ENCODE peak calls at places on chromosomes 7 and 10, in five cellular contexts. One of them, this sample, is unnamed.

GRCh38 chr7:71829499-71829898 is 582.6 kb downstream of the CALN1 start:
- DNase-seq in left ventricle myocardium inferior: no peak
- DNase-seq in lower lobe of right lung: no peak
- DNase-seq in BE2C: no peak
- DNase-seq in epithelial cell of esophagus: no peak
- DNase-seq in this sample: no peak

GRCh38 chr10:6171891-6172354 is 30.8 kb upstream of the PFKFB3 start:
- DNase-seq in epithelial cell of esophagus: peak; percentile 22
- DNase-seq in left ventricle myocardium inferior: peak; percentile 61
- DNase-seq in lower lobe of right lung: no peak
- DNase-seq in BE2C: no peak
- DNase-seq in this sample: peak; percentile 91

GRCh38 chr7:148670807-148671206 is 27.9 kb upstream of the CUL1 start:
- DNase-seq in lower lobe of right lung: no peak
- DNase-seq in BE2C: no peak
- DNase-seq in epithelial cell of esophagus: no peak
- DNase-seq in left ventricle myocardium inferior: no peak
- DNase-seq in this sample: no peak

GRCh38 chr7:108385834-108386422 is 70.3 kb downstream of the NRCAM start:
- DNase-seq in left ventricle myocardium inferior: no peak
- DNase-seq in BE2C: no peak
- DNase-seq in epithelial cell of esophagus: no peak
- DNase-seq in lower lobe of right lung: no peak
- DNase-seq in this sample: no peak

GRCh38 chr10:75434292-75434691 is 2.9 kb downstream of the LRMDA start:
- DNase-seq in lower lobe of right lung: no peak
- DNase-seq in BE2C: no peak
- DNase-seq in epithelial cell of esophagus: peak; percentile 47
- DNase-seq in left ventricle myocardium inferior: no peak
- DNase-seq in this sample: no peak

GRCh38 chr10:70893227-70894006 is 5.1 kb upstream of the PCBD1 start:
- DNase-seq in lower lobe of right lung: no peak
- DNase-seq in BE2C: no peak
- DNase-seq in epithelial cell of esophagus: no peak
- DNase-seq in left ventricle myocardium inferior: no peak
- DNase-seq in this sample: no peak

GRCh38 chr10:8280946-8281345 is 226.5 kb downstream of the GATA3 start:
- DNase-seq in lower lobe of right lung: no peak
- DNase-seq in left ventricle myocardium inferior: no peak
- DNase-seq in BE2C: no peak
- DNase-seq in epithelial cell of esophagus: no peak
- DNase-seq in this sample: no peak

GRCh38 chr7:21169667-21170605 is 257.9 kb upstream of the SP4 start:
- DNase-seq in epithelial cell of esophagus: peak; percentile 68
- DNase-seq in BE2C: no peak
- DNase-seq in left ventricle myocardium inferior: no peak
- DNase-seq in lower lobe of right lung: no peak
- DNase-seq in this sample: no peak

GRCh38 chr10:96578022-96578421 is 8.8 kb downstream of the TM9SF3 start:
- DNase-seq in epithelial cell of esophagus: no peak
- DNase-seq in BE2C: no peak
- DNase-seq in left ventricle myocardium inferior: no peak
- DNase-seq in lower lobe of right lung: no peak
- DNase-seq in this sample: no peak

GRCh38 chr10:71634531-71635164 is 84.9 kb downstream of the C10orf105 start:
- DNase-seq in left ventricle myocardium inferior: peak; percentile 68
- DNase-seq in epithelial cell of esophagus: no peak
- DNase-seq in lower lobe of right lung: no peak
- DNase-seq in BE2C: no peak
- DNase-seq in this sample: no peak

GRCh38 chr10:48614481-48615383 is 9.9 kb upstream of the ARHGAP22 start:
- DNase-seq in left ventricle myocardium inferior: no peak
- DNase-seq in epithelial cell of esophagus: no peak
- DNase-seq in BE2C: no peak
- DNase-seq in lower lobe of right lung: no peak
- DNase-seq in this sample: peak; percentile 85

GRCh38 chr10:32378371-32379301 is 31.7 kb upstream of the EPC1 start:
- DNase-seq in BE2C: peak; percentile 89
- DNase-seq in lower lobe of right lung: peak; percentile 95
- DNase-seq in epithelial cell of esophagus: peak; percentile 86
- DNase-seq in left ventricle myocardium inferior: peak; percentile 95
- DNase-seq in this sample: peak; percentile 85

GRCh38 chr10:86635402-86635801 is 18.9 kb upstream of the OPN4 start:
- DNase-seq in BE2C: no peak
- DNase-seq in left ventricle myocardium inferior: no peak
- DNase-seq in lower lobe of right lung: no peak
- DNase-seq in epithelial cell of esophagus: peak; percentile 81
- DNase-seq in this sample: peak; percentile 90

GRCh38 chr7:5677538-5678294 is 103.7 kb downstream of the RNF216 start:
- DNase-seq in lower lobe of right lung: peak; percentile 68
- DNase-seq in epithelial cell of esophagus: peak; percentile 78
- DNase-seq in BE2C: peak; percentile 77
- DNase-seq in left ventricle myocardium inferior: peak; percentile 73
- DNase-seq in this sample: peak; percentile 67

GRCh38 chr7:90879924-90880323 is 283.8 kb downstream of the CDK14 start:
- DNase-seq in BE2C: no peak
- DNase-seq in lower lobe of right lung: no peak
- DNase-seq in left ventricle myocardium inferior: peak; percentile 40
- DNase-seq in epithelial cell of esophagus: no peak
- DNase-seq in this sample: no peak

GRCh38 chr7:76225379-76225778 is 23.7 kb downstream of the SRRM3 start:
- DNase-seq in left ventricle myocardium inferior: no peak
- DNase-seq in epithelial cell of esophagus: peak; percentile 48
- DNase-seq in BE2C: no peak
- DNase-seq in lower lobe of right lung: no peak
- DNase-seq in this sample: no peak

GRCh38 chr7:106757846-106758245 is 96.9 kb upstream of the CCDC71L start:
- DNase-seq in BE2C: peak; percentile 46
- DNase-seq in left ventricle myocardium inferior: peak; percentile 27
- DNase-seq in epithelial cell of esophagus: peak; percentile 38
- DNase-seq in lower lobe of right lung: no peak
- DNase-seq in this sample: no peak

GRCh38 chr7:1995426-1995825 is 237.3 kb downstream of the MAD1L1 start:
- DNase-seq in BE2C: no peak
- DNase-seq in epithelial cell of esophagus: no peak
- DNase-seq in left ventricle myocardium inferior: no peak
- DNase-seq in lower lobe of right lung: no peak
- DNase-seq in this sample: no peak

GRCh38 chr7:65798111-65799075 is 74.5 kb upstream of the VKORC1L1 start:
- DNase-seq in left ventricle myocardium inferior: no peak
- DNase-seq in BE2C: no peak
- DNase-seq in epithelial cell of esophagus: peak; percentile 65
- DNase-seq in lower lobe of right lung: no peak
- DNase-seq in this sample: peak; percentile 73

GRCh38 chr7:55366461-55367138 is 1.5 kb downstream of the LANCL2 start:
- DNase-seq in lower lobe of right lung: no peak
- DNase-seq in left ventricle myocardium inferior: no peak
- DNase-seq in BE2C: peak; percentile 19
- DNase-seq in epithelial cell of esophagus: peak; percentile 24
- DNase-seq in this sample: no peak

GRCh38 chr10:72261323-72262018 is 12.3 kb upstream of the DDIT4 start:
- DNase-seq in BE2C: peak; percentile 53
- DNase-seq in lower lobe of right lung: no peak
- DNase-seq in epithelial cell of esophagus: peak; percentile 71
- DNase-seq in left ventricle myocardium inferior: no peak
- DNase-seq in this sample: no peak

GRCh38 chr10:29540016-29540415 is 94.8 kb downstream of the SVIL start:
- DNase-seq in lower lobe of right lung: no peak
- DNase-seq in BE2C: no peak
- DNase-seq in left ventricle myocardium inferior: no peak
- DNase-seq in epithelial cell of esophagus: no peak
- DNase-seq in this sample: no peak

GRCh38 chr7:148242271-148242801 is 348.2 kb upstream of the C7orf33 start:
- DNase-seq in lower lobe of right lung: no peak
- DNase-seq in epithelial cell of esophagus: peak; percentile 76
- DNase-seq in left ventricle myocardium inferior: no peak
- DNase-seq in BE2C: peak; percentile 27
- DNase-seq in this sample: peak; percentile 31

GRCh38 chr7:151503902-151504714 is 15.6 kb downstream of the RHEB start:
- DNase-seq in BE2C: no peak
- DNase-seq in epithelial cell of esophagus: peak; percentile 88
- DNase-seq in lower lobe of right lung: no peak
- DNase-seq in left ventricle myocardium inferior: no peak
- DNase-seq in this sample: peak; percentile 85

GRCh38 chr7:80385512-80385911 is 126.4 kb downstream of the GNAT3 start:
- DNase-seq in BE2C: no peak
- DNase-seq in epithelial cell of esophagus: no peak
- DNase-seq in lower lobe of right lung: no peak
- DNase-seq in left ventricle myocardium inferior: no peak
- DNase-seq in this sample: no peak

GRCh38 chr10:102645388-102645740 is 1.1 kb downstream of the TRIM8 start:
- DNase-seq in epithelial cell of esophagus: peak; percentile 66
- DNase-seq in left ventricle myocardium inferior: peak; percentile 80
- DNase-seq in lower lobe of right lung: peak; percentile 89
- DNase-seq in BE2C: no peak
- DNase-seq in this sample: peak; percentile 74

GRCh38 chr10:48973065-48973464 is 33.4 kb upstream of the LRRC18 start:
- DNase-seq in epithelial cell of esophagus: no peak
- DNase-seq in lower lobe of right lung: no peak
- DNase-seq in BE2C: no peak
- DNase-seq in left ventricle myocardium inferior: no peak
- DNase-seq in this sample: no peak

GRCh38 chr7:41007351-41007751 is 695.5 kb downstream of the INHBA start:
- DNase-seq in BE2C: no peak
- DNase-seq in epithelial cell of esophagus: peak; percentile 6
- DNase-seq in left ventricle myocardium inferior: no peak
- DNase-seq in lower lobe of right lung: no peak
- DNase-seq in this sample: no peak

GRCh38 chr7:153090209-153090608 is 330.7 kb downstream of the ACTR3B start:
- DNase-seq in epithelial cell of esophagus: no peak
- DNase-seq in BE2C: no peak
- DNase-seq in left ventricle myocardium inferior: no peak
- DNase-seq in lower lobe of right lung: no peak
- DNase-seq in this sample: no peak

GRCh38 chr7:721619-722248 is 4.8 kb upstream of the DNAAF5 start:
- DNase-seq in BE2C: no peak
- DNase-seq in left ventricle myocardium inferior: no peak
- DNase-seq in lower lobe of right lung: no peak
- DNase-seq in epithelial cell of esophagus: no peak
- DNase-seq in this sample: no peak

GRCh38 chr10:63986536-63986935 is 465.3 kb downstream of the REEP3 start:
- DNase-seq in lower lobe of right lung: no peak
- DNase-seq in BE2C: no peak
- DNase-seq in left ventricle myocardium inferior: no peak
- DNase-seq in epithelial cell of esophagus: no peak
- DNase-seq in this sample: no peak

GRCh38 chr10:61899663-61899996 is 1.9 kb upstream of the ARID5B start:
- DNase-seq in epithelial cell of esophagus: no peak
- DNase-seq in left ventricle myocardium inferior: no peak
- DNase-seq in lower lobe of right lung: no peak
- DNase-seq in BE2C: no peak
- DNase-seq in this sample: no peak

GRCh38 chr10:110859947-110860376 is 11.8 kb upstream of the PDCD4 start:
- DNase-seq in epithelial cell of esophagus: no peak
- DNase-seq in left ventricle myocardium inferior: no peak
- DNase-seq in BE2C: no peak
- DNase-seq in lower lobe of right lung: no peak
- DNase-seq in this sample: peak; percentile 70

GRCh38 chr7:28037220-28038010 is 143.2 kb downstream of the JAZF1 start:
- DNase-seq in epithelial cell of esophagus: peak; percentile 93
- DNase-seq in lower lobe of right lung: no peak
- DNase-seq in left ventricle myocardium inferior: no peak
- DNase-seq in BE2C: peak; percentile 24
- DNase-seq in this sample: peak; percentile 99

GRCh38 chr10:29392376-29393021 is 103.6 kb downstream of the LYZL1 start:
- DNase-seq in lower lobe of right lung: no peak
- DNase-seq in left ventricle myocardium inferior: no peak
- DNase-seq in epithelial cell of esophagus: peak; percentile 51
- DNase-seq in BE2C: peak; percentile 59
- DNase-seq in this sample: peak; percentile 18

GRCh38 chr7:44182827-44183226 is 6.4 kb downstream of the GCK start:
- DNase-seq in lower lobe of right lung: no peak
- DNase-seq in left ventricle myocardium inferior: no peak
- DNase-seq in BE2C: no peak
- DNase-seq in epithelial cell of esophagus: no peak
- DNase-seq in this sample: no peak

GRCh38 chr7:44184221-44184873 is 4.9 kb downstream of the GCK start:
- DNase-seq in epithelial cell of esophagus: peak; percentile 95
- DNase-seq in left ventricle myocardium inferior: no peak
- DNase-seq in BE2C: no peak
- DNase-seq in lower lobe of right lung: no peak
- DNase-seq in this sample: peak; percentile 78

GRCh38 chr7:44184874-44185446 is 4.3 kb downstream of the GCK start:
- DNase-seq in BE2C: no peak
- DNase-seq in left ventricle myocardium inferior: no peak
- DNase-seq in lower lobe of right lung: no peak
- DNase-seq in epithelial cell of esophagus: no peak
- DNase-seq in this sample: no peak

GRCh38 chr7:44185729-44186128 is 3.5 kb downstream of the GCK start:
- DNase-seq in left ventricle myocardium inferior: no peak
- DNase-seq in epithelial cell of esophagus: no peak
- DNase-seq in BE2C: no peak
- DNase-seq in lower lobe of right lung: no peak
- DNase-seq in this sample: no peak

DNA sequence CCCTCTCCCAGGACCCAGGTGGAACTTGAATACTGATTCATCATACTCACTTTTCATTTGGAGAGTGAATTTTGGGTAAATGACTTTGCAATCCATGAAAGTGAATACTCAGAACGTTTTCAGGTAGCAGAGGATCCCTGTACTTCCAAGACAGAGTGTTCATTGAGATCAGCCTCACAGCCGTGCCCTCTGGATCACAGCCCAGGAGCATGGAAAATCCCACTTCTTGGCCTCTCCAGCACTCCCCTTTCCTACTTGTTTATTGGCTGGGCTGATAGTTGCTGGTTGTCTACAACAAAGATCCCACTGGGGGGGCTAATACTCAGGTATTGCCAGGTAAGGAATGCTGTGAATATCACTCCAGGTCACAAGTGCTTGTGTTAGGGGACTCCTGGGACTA is 5.9 kb downstream of the GCK start:
- DNase-seq in lower lobe of right lung: no peak
- DNase-seq in left ventricle myocardium inferior: no peak
- DNase-seq in epithelial cell of esophagus: no peak
- DNase-seq in BE2C: no peak
- DNase-seq in this sample: no peak
- TF ChIP-seq CTCF in lower lobe of right lung: no peak
- TF ChIP-seq CTCF in left ventricle myocardium inferior: no peak
- TF ChIP-seq CTCF in epithelial cell of esophagus: no peak
- TF ChIP-seq CTCF in BE2C: no peak
- TF ChIP-seq CTCF in this sample: no peak

GRCh38 chr10:100683004-100683403 is 62.4 kb upstream of the PAX2 start:
- DNase-seq in epithelial cell of esophagus: no peak
- DNase-seq in BE2C: no peak
- DNase-seq in lower lobe of right lung: no peak
- DNase-seq in left ventricle myocardium inferior: no peak
- DNase-seq in this sample: no peak
- TF ChIP-seq CTCF in epithelial cell of esophagus: no peak
- TF ChIP-seq CTCF in BE2C: no peak
- TF ChIP-seq CTCF in lower lobe of right lung: no peak
- TF ChIP-seq CTCF in left ventricle myocardium inferior: no peak
- TF ChIP-seq CTCF in this sample: no peak

GRCh38 chr7:115637123-115637522 is 393.4 kb downstream of the TFEC start:
- DNase-seq in lower lobe of right lung: no peak
- DNase-seq in epithelial cell of esophagus: no peak
- DNase-seq in left ventricle myocardium inferior: no peak
- DNase-seq in BE2C: no peak
- DNase-seq in this sample: no peak
- TF ChIP-seq CTCF in lower lobe of right lung: no peak
- TF ChIP-seq CTCF in epithelial cell of esophagus: no peak
- TF ChIP-seq CTCF in left ventricle myocardium inferior: no peak
- TF ChIP-seq CTCF in BE2C: no peak
- TF ChIP-seq CTCF in this sample: no peak

GRCh38 chr10:116001266-116001857 is 271.6 kb downstream of the GFRA1 start:
- DNase-seq in lower lobe of right lung: no peak
- DNase-seq in epithelial cell of esophagus: no peak
- DNase-seq in left ventricle myocardium inferior: peak; percentile 17
- DNase-seq in BE2C: peak; percentile 8
- DNase-seq in this sample: no peak
- TF ChIP-seq CTCF in lower lobe of right lung: no peak
- TF ChIP-seq CTCF in epithelial cell of esophagus: no peak
- TF ChIP-seq CTCF in left ventricle myocardium inferior: peak; percentile 9
- TF ChIP-seq CTCF in BE2C: no peak
- TF ChIP-seq CTCF in this sample: no peak